ENCODE peak calls at places on chromosomes 5 and 9, in seven cellular contexts. L, S, A, I, K, O and B are unnamed samples.

GRCh38 chr5:132592521-132592920 is 35.7 kb downstream of the RAD50 start:
- DNase-seq in S (no peak), I (no peak), A (no peak), O (no peak), K (no peak), L (no peak), B (no peak)

GRCh38 chr5:53109041-53109435 is 519 bp downstream of the MOCS2 start:
- DNase-seq in L (no peak), K (no peak), O (no peak), S (no peak), A (no peak), I (no peak), B (peak; percentile 37)

GRCh38 chr9:33289501-33289900 is 815 bp upstream of the NFX1 start:
- DNase-seq in A (no peak), K (peak; percentile 20), O (peak; percentile 75), I (no peak), L (peak; percentile 84), S (no peak), B (no peak)

GRCh38 chr5:151708126-151708525 is 21.4 kb upstream of the SPARC start:
- DNase-seq in L (no peak), S (peak; percentile 49), O (no peak), K (no peak), A (no peak), I (no peak), B (peak; percentile 35)

GRCh38 chr9:121641228-121641611 is 10.2 kb upstream of the DAB2IP start:
- DNase-seq in L (peak; percentile 22), K (no peak), S (no peak), I (no peak), O (no peak), A (no peak), B (no peak)

GRCh38 chr5:28388428-28388827 is 1350.0 kb upstream of the CDH9 start:
- DNase-seq in S (no peak), L (no peak), K (no peak), I (no peak), O (no peak), A (no peak), B (no peak)

GRCh38 chr9:88992556-88992955 is 1.3 kb downstream of the S1PR3 start:
- DNase-seq in S (no peak), L (no peak), K (no peak), A (no peak), I (no peak), O (no peak), B (no peak)

GRCh38 chr9:125867752-125868400 is 120.7 kb downstream of the PBX3 start:
- DNase-seq in K (no peak), S (no peak), L (no peak), I (no peak), O (no peak), A (no peak), B (no peak)

GRCh38 chr5:74017112-74017511 is 391.1 kb downstream of the ARHGEF28 start:
- DNase-seq in O (no peak), K (no peak), I (no peak), L (no peak), S (no peak), A (no peak), B (peak; percentile 14)

DNA sequence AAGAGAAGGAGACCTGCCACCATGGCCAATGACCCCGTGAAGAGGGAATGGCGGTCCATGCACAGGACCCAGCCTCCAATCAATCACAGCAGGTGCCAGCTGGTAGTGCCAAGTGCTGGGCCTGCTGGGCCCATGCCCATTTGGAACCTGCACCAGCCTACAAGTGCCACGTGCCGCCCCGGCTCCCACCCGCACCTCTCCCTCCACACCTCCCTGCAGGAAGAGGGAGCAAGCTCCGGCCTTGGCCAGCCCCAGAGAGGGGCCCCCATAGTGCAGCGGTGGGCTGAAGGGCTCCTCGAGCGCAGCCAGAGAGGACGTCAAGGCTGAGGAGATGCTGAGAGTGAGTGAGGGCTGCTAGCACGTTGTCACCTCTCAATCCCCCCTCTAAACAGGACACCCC is 37.8 kb upstream of the NPR3 start:
- DNase-seq in A (no peak), I (no peak), L (no peak), O (no peak), K (no peak), S (no peak), B (no peak)
- H3K9me3 ChIP-seq in A (peaks cover 7% of the 10 kb centered on the region), I (peaks cover 17% of the 10 kb centered on the region), L (peaks cover 24% of the 10 kb centered on the region), O (no peaks in the 10 kb centered on the region), K (peaks cover 5% of the 10 kb centered on the region), S (no peaks in the 10 kb centered on the region), B (no peaks in the 10 kb centered on the region)

GRCh38 chr5:124172389-124173003 is 573.9 kb downstream of the ZNF608 start:
- DNase-seq in A (no peak), I (no peak), O (no peak), L (no peak), K (no peak), S (no peak), B (no peak)
- H3K9me3 ChIP-seq in A (no peaks in the 10 kb centered on the region), I (no peaks in the 10 kb centered on the region), O (peaks cover 3% of the 10 kb centered on the region), L (peaks cover 39% of the 10 kb centered on the region), K (peaks cover 17% of the 10 kb centered on the region), S (no peaks in the 10 kb centered on the region), B (no peaks in the 10 kb centered on the region)

GRCh38 chr9:96817973-96818372 is 36.3 kb downstream of the ZNF782 start:
- DNase-seq in I (no peak), K (no peak), A (no peak), S (no peak), L (no peak), O (no peak), B (no peak)
- H3K9me3 ChIP-seq in I (peaks cover 33% of the 10 kb centered on the region), K (peaks cover 97% of the 10 kb centered on the region), A (peaks cover 15% of the 10 kb centered on the region), S (peaks cover 4% of the 10 kb centered on the region), L (peaks cover 100% of the 10 kb centered on the region), O (peaks cover 19% of the 10 kb centered on the region), B (no peaks in the 10 kb centered on the region)

DNA sequence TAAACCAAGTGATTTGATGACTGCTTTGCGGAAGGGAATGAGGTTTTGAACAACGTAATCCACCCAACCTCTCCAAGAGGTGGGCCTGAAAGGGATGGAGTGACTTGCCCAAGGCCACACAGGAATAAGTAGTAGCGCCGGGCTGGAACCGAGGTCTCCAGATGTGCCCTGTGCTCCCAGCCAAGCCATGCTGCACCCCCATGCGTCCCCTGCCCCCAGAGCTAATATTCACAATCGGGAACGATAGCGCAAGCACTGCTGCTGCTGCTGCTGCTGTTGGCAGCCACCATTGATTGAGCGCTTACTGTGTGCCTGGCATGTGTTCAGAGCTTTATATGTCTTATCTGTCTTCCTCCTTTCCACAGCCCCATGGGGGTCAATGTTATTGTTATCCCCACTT is 43.9 kb downstream of the AMBP start:
- DNase-seq in L (peak; percentile 64), K (no peak), O (no peak), S (no peak), A (peak; percentile 26), I (no peak), B (no peak)
- H3K9me3 ChIP-seq in L (peaks cover 4% of the 10 kb centered on the region), K (no peaks in the 10 kb centered on the region), O (no peaks in the 10 kb centered on the region), S (no peaks in the 10 kb centered on the region), A (peaks cover 8% of the 10 kb centered on the region), I (no peaks in the 10 kb centered on the region), B (no peaks in the 10 kb centered on the region)

GRCh38 chr5:44797723-44798122 is 11.0 kb upstream of the MRPS30 start:
- DNase-seq in L (no peak), O (no peak), A (no peak), S (no peak), I (no peak), K (no peak), B (no peak)

GRCh38 chr5:44794371-44794770 is 14.4 kb upstream of the MRPS30 start:
- DNase-seq in K (no peak), I (no peak), S (no peak), O (no peak), L (no peak), A (no peak), B (no peak)

GRCh38 chr5:44795496-44795895 is 13.3 kb upstream of the MRPS30 start:
- DNase-seq in K (no peak), O (no peak), L (no peak), A (no peak), S (no peak), I (no peak), B (no peak)
- H3K9me3 ChIP-seq in K (no peaks in the 10 kb centered on the region), O (peaks cover 2% of the 10 kb centered on the region), L (peaks cover 50% of the 10 kb centered on the region), A (peaks cover 7% of the 10 kb centered on the region), S (no peaks in the 10 kb centered on the region), I (peaks cover 2% of the 10 kb centered on the region), B (peaks cover 1% of the 10 kb centered on the region)

GRCh38 chr5:172790496-172790889 is 19.5 kb upstream of the DUSP1 start:
- DNase-seq in A (no peak), K (no peak), L (no peak), S (peak; percentile 25), I (no peak), O (no peak), B (no peak)

GRCh38 chr5:172791291-172791690 is 20.3 kb upstream of the DUSP1 start:
- DNase-seq in S (no peak), K (no peak), O (no peak), A (no peak), I (no peak), L (no peak), B (no peak)

GRCh38 chr5:172791726-172792445 is 20.9 kb upstream of the DUSP1 start:
- DNase-seq in A (no peak), O (no peak), S (peak; percentile 44), I (no peak), K (no peak), L (no peak), B (no peak)

GRCh38 chr5:172788771-172789686 is 18.0 kb upstream of the DUSP1 start:
- DNase-seq in A (no peak), S (peak; percentile 82), O (no peak), L (peak; percentile 87), K (no peak), I (no peak), B (peak; percentile 87)

DNA sequence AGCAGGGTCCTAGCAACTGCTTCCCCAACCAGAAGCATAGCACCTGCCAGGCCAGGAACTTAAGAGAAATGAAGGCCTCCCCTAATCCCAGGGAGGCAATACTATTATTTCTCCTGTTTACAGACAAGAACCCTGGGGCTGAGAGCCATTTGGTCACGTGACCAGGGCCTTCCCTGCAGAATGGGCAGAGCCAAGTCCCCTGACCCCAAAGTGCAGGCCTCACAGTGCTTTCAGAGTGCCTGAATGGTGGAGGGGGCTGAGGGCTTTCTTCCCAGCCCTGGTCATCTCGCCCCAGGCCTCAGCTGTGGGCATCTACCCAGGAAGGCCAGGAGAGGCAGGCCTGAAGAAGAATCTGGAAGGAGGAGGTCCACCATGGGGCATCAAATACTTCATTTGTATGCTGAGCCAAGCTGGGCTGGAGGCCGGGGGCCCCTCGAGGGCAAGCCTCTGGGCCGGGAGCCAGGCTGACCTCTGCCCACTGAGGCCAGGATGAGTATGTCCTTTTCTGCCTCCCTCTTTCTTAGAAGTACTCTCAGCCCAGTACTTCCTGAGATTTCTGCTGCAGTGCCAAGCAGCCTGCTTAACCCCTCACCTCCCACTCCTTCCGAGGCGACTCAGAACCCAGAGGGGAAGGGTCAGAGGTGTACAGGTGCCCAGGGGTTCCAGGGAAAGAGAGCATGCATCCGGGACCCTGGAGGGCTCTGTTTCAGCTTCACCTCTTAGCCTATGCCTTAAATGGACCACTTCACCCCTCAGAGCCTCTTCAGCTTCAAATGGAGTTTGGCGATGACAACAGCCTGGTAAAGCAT is 18.9 kb upstream of the DUSP1 start:
- DNase-seq in O (no peak), S (peak; percentile 46), I (no peak), L (no peak), A (no peak), K (no peak), B (no peak)
- H3K9me3 ChIP-seq in O (no peaks in the 10 kb centered on the region), S (no peaks in the 10 kb centered on the region), I (peaks cover 10% of the 10 kb centered on the region), L (no peaks in the 10 kb centered on the region), A (no peaks in the 10 kb centered on the region), K (no peaks in the 10 kb centered on the region), B (no peaks in the 10 kb centered on the region)